ENCODE peak calls at places on chromosomes 16 and 17, in six cellular contexts. L, B, S, T, M and Q are unnamed samples.

GRCh38 chr16:49012961-49013726 is 268.5 kb downstream of the CBLN1 start:
- DNase-seq in B (no peak), L (no peak), T (no peak), S (no peak), M (no peak), Q (no peak)

GRCh38 chr16:72355561-72355960 is 183.6 kb upstream of the PMFBP1 start:
- DNase-seq in L (no peak), M (no peak), B (no peak), T (no peak), S (no peak), Q (no peak)

GRCh38 chr17:61131555-61131954 is 268.1 kb upstream of the TBX2 start:
- DNase-seq in L (no peak), M (no peak), S (no peak), B (no peak), T (no peak), Q (no peak)

GRCh38 chr16:83481589-83481988 is 326.2 kb upstream of the HSBP1 start:
- DNase-seq in L (no peak), S (no peak), T (no peak), B (no peak), M (no peak), Q (no peak)

GRCh38 chr16:2206780-2207433 is 1.7 kb downstream of the MLST8 start:
- DNase-seq in M (no peak), B (no peak), T (no peak), L (no peak), S (no peak), Q (no peak)

GRCh38 chr17:81311954-81312353 is 16.8 kb upstream of the SLC38A10 start:
- DNase-seq in S (no peak), T (no peak), B (no peak), L (no peak), M (no peak), Q (no peak)

GRCh38 chr17:67289174-67289876 is 44.3 kb upstream of the HELZ start:
- DNase-seq in S (no peak), B (no peak), L (no peak), M (no peak), T (no peak), Q (no peak)

GRCh38 chr17:13931752-13932477 is 137.4 kb upstream of the COX10 start:
- DNase-seq in S (no peak), L (no peak), T (no peak), M (no peak), B (no peak), Q (no peak)

GRCh38 chr17:2684549-2684948 is 27.0 kb downstream of the CLUH start:
- DNase-seq in S (no peak), B (no peak), T (no peak), M (no peak), L (no peak), Q (no peak)

GRCh38 chr16:424623-425081 is 797 bp upstream of the RAB11FIP3 start:
- DNase-seq in T (no peak), S (no peak), B (no peak), L (no peak), M (peak), Q (no peak)

GRCh38 chr17:33049781-33050414 is 58.3 kb downstream of the SPACA3 start:
- DNase-seq in M (peak), S (peak), B (peak), T (peak), L (peak), Q (no peak)

GRCh38 chr17:47837401-47838039 is 3.6 kb downstream of the SCRN2 start:
- DNase-seq in S (no peak), B (no peak), M (no peak), L (no peak), T (peak), Q (no peak)

GRCh38 chr16:81564368-81565060 is 119.9 kb downstream of the CMIP start:
- DNase-seq in T (no peak), L (no peak), B (no peak), M (no peak), S (no peak), Q (no peak)

GRCh38 chr17:44829558-44830358 is at the start of gene GJC1:
- DNase-seq in M (peak), L (no peak), T (no peak), S (no peak), B (no peak), Q (no peak)

GRCh38 chr17:78345791-78346494 is 13.9 kb downstream of the SOCS3 start:
- DNase-seq in B (no peak), T (no peak), L (no peak), M (no peak), S (no peak), Q (no peak)

GRCh38 chr17:58308173-58308984 is 20.2 kb downstream of the TSPOAP1 start:
- DNase-seq in T (peak), L (no peak), M (no peak), B (peak), S (no peak), Q (no peak)

GRCh38 chr16:85808926-85809325 is 9.4 kb downstream of the COX4I1 start:
- DNase-seq in L (no peak), B (no peak), S (no peak), T (no peak), M (no peak), Q (no peak)
- TF ChIP-seq ZNF274 in L (no peak), B (no peak), S (no peak), T (no peak), M (no peak), Q (no peak)

GRCh38 chr17:28174352-28175046 is 132.0 kb downstream of the NLK start:
- DNase-seq in S (no peak), B (no peak), M (no peak), T (no peak), L (no peak), Q (peak)
- TF ChIP-seq ZNF274 in S (no peak), B (no peak), M (no peak), T (no peak), L (no peak), Q (no peak)

DNA sequence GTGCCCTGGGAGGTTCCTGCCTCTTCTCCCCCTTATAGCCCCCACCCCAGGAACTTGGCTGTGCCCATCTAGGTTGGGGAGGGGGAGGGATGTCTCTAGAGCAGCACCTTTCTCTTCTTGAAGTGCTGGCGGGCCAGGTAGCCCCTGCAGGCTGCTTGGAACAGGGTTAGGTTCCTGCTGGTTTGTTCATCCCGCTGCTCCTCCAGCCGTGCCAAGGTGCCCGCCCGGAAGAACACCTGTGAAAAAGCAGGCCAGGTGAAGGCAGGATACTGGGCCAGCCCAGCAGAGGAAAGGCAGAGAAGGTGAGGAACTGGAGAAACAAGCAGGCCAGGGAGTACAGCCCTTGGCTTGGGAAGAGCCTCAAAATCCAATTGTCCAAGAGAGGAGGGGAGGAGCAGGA is 56.6 kb downstream of the PIPOX start:
- DNase-seq in B (no peak), L (no peak), S (no peak), M (no peak), T (no peak), Q (no peak)
- TF ChIP-seq ZNF274 in B (no peak), L (no peak), S (no peak), M (no peak), T (no peak), Q (no peak)

DNA sequence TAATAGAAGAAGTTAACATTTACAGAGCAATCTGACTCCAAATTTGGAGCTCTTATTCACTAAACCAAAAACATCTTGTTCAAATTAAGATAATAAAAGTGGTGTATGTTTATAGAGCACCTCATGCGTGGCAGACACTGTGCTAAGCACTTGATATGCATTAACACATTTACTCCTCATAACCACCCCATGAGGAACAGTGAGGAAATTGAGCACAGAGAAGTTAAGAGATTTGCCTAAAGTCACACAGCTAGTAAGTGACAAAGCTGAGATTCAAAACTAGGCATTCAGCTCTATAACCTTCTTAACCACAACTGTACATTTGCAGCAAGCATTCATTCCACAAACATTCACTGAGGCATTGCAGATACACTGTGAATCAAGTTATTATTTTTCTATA is 94.0 kb downstream of the VAT1L start:
- DNase-seq in S (no peak), T (no peak), M (no peak), L (no peak), B (no peak), Q (no peak)
- TF ChIP-seq ZNF274 in S (no peak), T (no peak), M (no peak), L (no peak), B (no peak), Q (no peak)

GRCh38 chr17:74920679-74921044 is 2.4 kb downstream of the USH1G start:
- DNase-seq in T (no peak), M (peak), S (no peak), L (no peak), B (no peak), Q (no peak)

GRCh38 chr17:74922694-74923537 is at the start of gene USH1G:
- DNase-seq in M (peak), B (no peak), L (no peak), T (no peak), S (no peak), Q (no peak)

GRCh38 chr17:74922172-74922571 is 883 bp downstream of the USH1G start:
- DNase-seq in L (no peak), B (no peak), S (no peak), T (no peak), M (no peak), Q (no peak)

GRCh38 chr17:74921045-74921681 is 1.9 kb downstream of the USH1G start:
- DNase-seq in T (no peak), S (no peak), M (no peak), L (no peak), B (no peak), Q (no peak)

DNA sequence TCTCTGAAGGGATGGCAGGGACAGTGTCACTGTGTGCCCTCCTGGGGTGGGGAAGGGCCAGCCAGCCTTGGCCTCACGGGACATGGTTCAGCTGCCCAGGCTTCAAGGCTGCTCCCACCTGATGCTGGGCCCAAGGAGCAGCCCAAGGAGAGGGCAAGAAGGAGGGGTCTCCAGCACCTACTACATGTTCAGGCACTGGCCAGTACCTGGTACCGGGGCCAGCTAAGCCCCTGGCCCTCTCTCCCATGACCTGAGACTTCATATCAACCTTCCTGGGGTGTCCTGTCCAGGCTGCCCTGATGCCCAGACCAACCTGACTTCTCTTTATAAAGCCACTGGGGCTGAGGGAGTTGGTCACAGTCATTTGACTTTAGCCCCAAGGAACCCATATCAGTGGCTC is 1.3 kb downstream of the USH1G start:
- DNase-seq in T (no peak), B (no peak), S (no peak), M (no peak), L (no peak), Q (no peak)
- TF ChIP-seq ZNF274 in T (no peak), B (no peak), S (no peak), M (no peak), L (no peak), Q (no peak)

GRCh38 chr17:50214986-50215730 is 13.7 kb upstream of the COL1A1 start:
- DNase-seq in B (no peak), M (no peak), S (no peak), T (no peak), L (no peak), Q (no peak)
- TF ChIP-seq ZNF274 in B (no peak), M (no peak), S (no peak), T (no peak), L (no peak), Q (no peak)

GRCh38 chr16:89864421-89864820 is 9.0 kb upstream of the TCF25 start:
- DNase-seq in S (peak), B (no peak), M (no peak), T (no peak), L (no peak), Q (no peak)
- TF ChIP-seq ZNF274 in S (no peak), B (no peak), M (no peak), T (no peak), L (no peak), Q (no peak)

GRCh38 chr17:35164716-35165115 is 17.1 kb downstream of the UNC45B start:
- DNase-seq in M (no peak), B (no peak), S (no peak), T (no peak), L (no peak), Q (no peak)

GRCh38 chr17:35166526-35166925 is 18.9 kb downstream of the UNC45B start:
- DNase-seq in B (no peak), S (no peak), T (no peak), M (no peak), L (no peak), Q (no peak)

GRCh38 chr17:35169964-35170363 is 22.3 kb downstream of the UNC45B start:
- DNase-seq in L (no peak), S (no peak), B (no peak), M (no peak), T (no peak), Q (no peak)

GRCh38 chr17:35167046-35167445 is 19.4 kb downstream of the UNC45B start:
- DNase-seq in S (no peak), M (no peak), L (no peak), B (no peak), T (no peak), Q (no peak)

DNA sequence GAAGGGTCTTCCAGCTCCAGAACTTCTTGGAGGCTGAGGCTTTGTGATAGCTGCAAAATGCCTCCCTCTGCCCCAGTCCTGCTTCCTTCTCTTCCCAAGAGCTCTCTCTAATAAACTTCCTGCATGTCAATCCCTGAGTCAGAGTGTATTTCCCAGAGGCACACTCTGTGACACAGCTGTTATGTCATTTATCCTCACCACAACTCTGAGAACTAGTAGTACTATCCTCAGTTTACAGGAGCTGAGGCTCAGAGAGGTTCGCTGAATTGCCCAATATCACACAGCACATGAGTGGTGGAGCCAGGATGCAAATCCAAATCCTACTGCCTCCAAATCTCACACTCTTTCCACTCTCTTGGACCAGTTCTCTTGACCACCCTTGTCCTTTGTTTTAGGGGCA is 20.0 kb downstream of the UNC45B start:
- DNase-seq in T (no peak), M (no peak), B (no peak), S (no peak), L (no peak), Q (no peak)
- TF ChIP-seq ZNF274 in T (no peak), M (no peak), B (no peak), S (no peak), L (no peak), Q (no peak)

GRCh38 chr17:75270218-75270965 is 639 bp downstream of the MIF4GD start:
- DNase-seq in S (peak), B (no peak), M (peak), L (no peak), T (peak), Q (no peak)
- TF ChIP-seq ZNF274 in S (no peak), B (no peak), M (no peak), L (no peak), T (peak), Q (no peak)

DNA sequence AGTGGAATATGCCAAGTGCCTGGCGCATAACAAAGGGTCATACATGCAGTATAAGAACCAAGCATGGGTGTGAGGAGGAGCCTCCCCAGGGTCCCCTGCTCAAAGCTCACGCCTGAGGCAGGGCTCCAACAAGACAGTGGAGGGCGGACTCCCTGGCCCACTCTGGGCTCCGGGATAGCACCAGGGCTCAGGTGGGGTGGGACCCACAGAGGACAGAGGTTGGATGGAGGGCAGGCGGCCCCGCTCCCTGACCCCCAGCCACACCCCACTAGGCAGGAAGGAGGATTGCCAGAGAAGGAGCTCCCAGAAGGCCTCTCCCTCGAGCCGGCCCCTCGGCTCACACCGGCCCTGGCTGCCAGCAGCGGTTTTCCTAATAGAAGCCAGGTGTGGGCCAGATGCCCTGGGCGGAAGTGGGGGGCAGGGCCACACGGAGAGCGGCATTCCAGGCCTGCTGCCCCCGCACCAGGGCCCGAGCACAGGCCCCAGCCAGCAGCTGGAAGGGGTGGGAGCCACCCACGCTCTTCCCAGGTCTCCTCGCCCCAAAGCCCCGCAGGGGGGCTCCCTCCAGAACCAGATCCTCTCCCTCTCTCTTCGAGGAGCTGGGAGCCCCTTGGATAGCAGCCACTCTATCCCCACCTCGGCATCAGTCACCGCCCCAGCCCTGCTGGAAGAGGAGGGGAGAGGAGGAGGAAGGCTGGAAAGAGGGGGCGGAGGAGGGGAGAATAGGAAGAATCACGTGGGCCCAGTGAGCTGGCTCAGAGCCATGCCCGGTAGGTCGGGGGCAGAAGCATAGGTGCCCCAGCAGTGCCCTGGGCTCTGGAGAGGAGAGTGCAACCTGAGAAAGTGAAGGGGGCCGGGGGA is 21.0 kb downstream of the VASN start:
- DNase-seq in T (no peak), M (no peak), B (no peak), S (no peak), L (peak), Q (no peak)
- TF ChIP-seq ZNF274 in T (no peak), M (no peak), B (no peak), S (no peak), L (no peak), Q (no peak)